ENCODE peak calls at places on chromosomes 3 and 15, in six cellular contexts. One of them, this sample, is unnamed.

GRCh38 chr15:67853454-67853853 is 13.6 kb upstream of the RNU6-1 start:
- DNase-seq in hippocampal formation: no peak
- DNase-seq in CD8-positive, alpha-beta T cell: no peak
- DNase-seq in esophagus squamous epithelium: no peak
- DNase-seq in amniotic epithelial cell: no peak
- DNase-seq in immature natural killer cell: no peak
- DNase-seq in this sample: no peak

GRCh38 chr3:191366675-191367074 is 36.3 kb upstream of the UTS2B start:
- DNase-seq in hippocampal formation: no peak
- DNase-seq in CD8-positive, alpha-beta T cell: no peak
- DNase-seq in esophagus squamous epithelium: no peak
- DNase-seq in amniotic epithelial cell: peak
- DNase-seq in immature natural killer cell: no peak
- DNase-seq in this sample: no peak

GRCh38 chr15:101120961-101121360 is 130.9 kb downstream of the CHSY1 start:
- DNase-seq in hippocampal formation: no peak
- DNase-seq in CD8-positive, alpha-beta T cell: no peak
- DNase-seq in esophagus squamous epithelium: no peak
- DNase-seq in amniotic epithelial cell: no peak
- DNase-seq in immature natural killer cell: no peak
- DNase-seq in this sample: no peak

GRCh38 chr3:176950743-176951142 is 246.5 kb downstream of the TBL1XR1 start:
- DNase-seq in hippocampal formation: no peak
- DNase-seq in CD8-positive, alpha-beta T cell: no peak
- DNase-seq in esophagus squamous epithelium: no peak
- DNase-seq in amniotic epithelial cell: peak
- DNase-seq in immature natural killer cell: no peak
- DNase-seq in this sample: no peak

GRCh38 chr3:165158011-165158410 is 38.2 kb downstream of the SLITRK3 start:
- DNase-seq in hippocampal formation: no peak
- DNase-seq in CD8-positive, alpha-beta T cell: no peak
- DNase-seq in esophagus squamous epithelium: no peak
- DNase-seq in amniotic epithelial cell: no peak
- DNase-seq in immature natural killer cell: no peak
- DNase-seq in this sample: no peak

GRCh38 chr3:164791263-164791662 is 287.0 kb downstream of the SI start:
- DNase-seq in hippocampal formation: no peak
- DNase-seq in CD8-positive, alpha-beta T cell: no peak
- DNase-seq in esophagus squamous epithelium: no peak
- DNase-seq in amniotic epithelial cell: peak
- DNase-seq in immature natural killer cell: no peak
- DNase-seq in this sample: no peak

GRCh38 chr15:85381850-85382751 is 1.7 kb downstream of the AKAP13 start:
- DNase-seq in hippocampal formation: no peak
- DNase-seq in CD8-positive, alpha-beta T cell: no peak
- DNase-seq in esophagus squamous epithelium: no peak
- DNase-seq in amniotic epithelial cell: peak
- DNase-seq in immature natural killer cell: no peak
- DNase-seq in this sample: no peak

GRCh38 chr3:116512931-116513330 is 67.6 kb upstream of the LSAMP start:
- DNase-seq in hippocampal formation: no peak
- DNase-seq in CD8-positive, alpha-beta T cell: no peak
- DNase-seq in esophagus squamous epithelium: no peak
- DNase-seq in amniotic epithelial cell: no peak
- DNase-seq in immature natural killer cell: no peak
- DNase-seq in this sample: no peak

GRCh38 chr3:147945968-147946519 is 536.9 kb downstream of the ZIC1 start:
- DNase-seq in hippocampal formation: no peak
- DNase-seq in CD8-positive, alpha-beta T cell: no peak
- DNase-seq in esophagus squamous epithelium: no peak
- DNase-seq in amniotic epithelial cell: peak
- DNase-seq in immature natural killer cell: no peak
- DNase-seq in this sample: no peak

GRCh38 chr15:26518885-26519284 is 254.0 kb downstream of the GABRB3 start:
- DNase-seq in hippocampal formation: no peak
- DNase-seq in CD8-positive, alpha-beta T cell: no peak
- DNase-seq in esophagus squamous epithelium: no peak
- DNase-seq in amniotic epithelial cell: no peak
- DNase-seq in immature natural killer cell: no peak
- DNase-seq in this sample: no peak

GRCh38 chr3:194785315-194785714 is 99.6 kb downstream of the FAM43A start:
- DNase-seq in hippocampal formation: no peak
- DNase-seq in CD8-positive, alpha-beta T cell: no peak
- DNase-seq in esophagus squamous epithelium: no peak
- DNase-seq in amniotic epithelial cell: no peak
- DNase-seq in immature natural killer cell: no peak
- DNase-seq in this sample: no peak

GRCh38 chr3:133115178-133115577 is 77.0 kb downstream of the TMEM108 start:
- DNase-seq in hippocampal formation: no peak
- DNase-seq in CD8-positive, alpha-beta T cell: no peak
- DNase-seq in esophagus squamous epithelium: no peak
- DNase-seq in amniotic epithelial cell: no peak
- DNase-seq in immature natural killer cell: no peak
- DNase-seq in this sample: no peak

GRCh38 chr15:63232943-63233342 is 43.5 kb downstream of the RAB8B start:
- DNase-seq in hippocampal formation: no peak
- DNase-seq in CD8-positive, alpha-beta T cell: no peak
- DNase-seq in esophagus squamous epithelium: no peak
- DNase-seq in amniotic epithelial cell: peak
- DNase-seq in immature natural killer cell: no peak
- DNase-seq in this sample: no peak

GRCh38 chr15:96322401-96323249 is 7.9 kb upstream of the NR2F2 start:
- DNase-seq in hippocampal formation: no peak
- DNase-seq in CD8-positive, alpha-beta T cell: no peak
- DNase-seq in esophagus squamous epithelium: no peak
- DNase-seq in amniotic epithelial cell: no peak
- DNase-seq in immature natural killer cell: no peak
- DNase-seq in this sample: no peak

GRCh38 chr3:69364354-69364753 is 21.5 kb downstream of the FRMD4B start:
- DNase-seq in hippocampal formation: no peak
- DNase-seq in CD8-positive, alpha-beta T cell: no peak
- DNase-seq in esophagus squamous epithelium: no peak
- DNase-seq in amniotic epithelial cell: peak
- DNase-seq in immature natural killer cell: no peak
- DNase-seq in this sample: no peak

GRCh38 chr3:72485649-72486048 is 362.6 kb downstream of the SHQ1 start:
- DNase-seq in hippocampal formation: no peak
- DNase-seq in CD8-positive, alpha-beta T cell: no peak
- DNase-seq in esophagus squamous epithelium: no peak
- DNase-seq in amniotic epithelial cell: no peak
- DNase-seq in immature natural killer cell: no peak
- DNase-seq in this sample: no peak

GRCh38 chr15:101162701-101163483 is 89.0 kb downstream of the CHSY1 start:
- DNase-seq in hippocampal formation: no peak
- DNase-seq in CD8-positive, alpha-beta T cell: no peak
- DNase-seq in esophagus squamous epithelium: no peak
- DNase-seq in amniotic epithelial cell: no peak
- DNase-seq in immature natural killer cell: no peak
- DNase-seq in this sample: peak

GRCh38 chr3:48413611-48414010 is 16.3 kb downstream of the PLXNB1 start:
- DNase-seq in hippocampal formation: no peak
- DNase-seq in CD8-positive, alpha-beta T cell: no peak
- DNase-seq in esophagus squamous epithelium: no peak
- DNase-seq in amniotic epithelial cell: no peak
- DNase-seq in immature natural killer cell: no peak
- DNase-seq in this sample: no peak